ENCODE peak calls at places on chromosomes 13 and 19, in four cellular contexts. One of them, this sample, is unnamed.

GRCh38 chr13:62611343-62611742 is 1195.7 kb upstream of the PCDH20 start:
- DNase-seq in CD4-positive, alpha-beta memory T cell: no peak
- DNase-seq in heart right ventricle: no peak
- DNase-seq in uterus: no peak
- DNase-seq in this sample: no peak

GRCh38 chr19:41997121-41997850 is 3.3 kb upstream of the ATP1A3 start:
- DNase-seq in CD4-positive, alpha-beta memory T cell: no peak
- DNase-seq in heart right ventricle: peak
- DNase-seq in uterus: no peak
- DNase-seq in this sample: no peak

GRCh38 chr13:72565893-72566292 is 161.5 kb downstream of the MZT1 start:
- DNase-seq in CD4-positive, alpha-beta memory T cell: no peak
- DNase-seq in heart right ventricle: no peak
- DNase-seq in uterus: no peak
- DNase-seq in this sample: no peak

GRCh38 chr13:41905600-41906254 is 55.2 kb downstream of the VWA8 start:
- DNase-seq in CD4-positive, alpha-beta memory T cell: no peak
- DNase-seq in heart right ventricle: no peak
- DNase-seq in uterus: no peak
- DNase-seq in this sample: no peak

GRCh38 chr13:111908981-111909380 is 158.0 kb upstream of the SOX1 start:
- DNase-seq in CD4-positive, alpha-beta memory T cell: no peak
- DNase-seq in heart right ventricle: no peak
- DNase-seq in uterus: no peak
- DNase-seq in this sample: no peak

GRCh38 chr13:29464105-29464679 is 131.3 kb downstream of the SLC7A1 start:
- DNase-seq in CD4-positive, alpha-beta memory T cell: no peak
- DNase-seq in heart right ventricle: no peak
- DNase-seq in uterus: no peak
- DNase-seq in this sample: no peak

GRCh38 chr19:19040417-19040816 is 7.0 kb downstream of the ARMC6 start:
- DNase-seq in CD4-positive, alpha-beta memory T cell: no peak
- DNase-seq in heart right ventricle: no peak
- DNase-seq in uterus: peak
- DNase-seq in this sample: peak

GRCh38 chr19:566844-567243 is 5.6 kb upstream of the BSG start:
- DNase-seq in CD4-positive, alpha-beta memory T cell: no peak
- DNase-seq in heart right ventricle: no peak
- DNase-seq in uterus: no peak
- DNase-seq in this sample: no peak

GRCh38 chr13:106010836-106011235 is 524.6 kb downstream of the EFNB2 start:
- DNase-seq in CD4-positive, alpha-beta memory T cell: no peak
- DNase-seq in heart right ventricle: no peak
- DNase-seq in uterus: no peak
- DNase-seq in this sample: no peak

GRCh38 chr13:33174491-33174890 is 111.1 kb downstream of the STARD13 start:
- DNase-seq in CD4-positive, alpha-beta memory T cell: no peak
- DNase-seq in heart right ventricle: no peak
- DNase-seq in uterus: no peak
- DNase-seq in this sample: no peak

GRCh38 chr13:23377603-23378002 is 55.9 kb downstream of the SACS start:
- DNase-seq in CD4-positive, alpha-beta memory T cell: no peak
- DNase-seq in heart right ventricle: no peak
- DNase-seq in uterus: peak
- DNase-seq in this sample: no peak

GRCh38 chr13:80217614-80218456 is 123.1 kb downstream of the SPRY2 start:
- DNase-seq in CD4-positive, alpha-beta memory T cell: no peak
- DNase-seq in heart right ventricle: no peak
- DNase-seq in uterus: no peak
- DNase-seq in this sample: peak

GRCh38 chr19:18259848-18260247 is 14.4 kb downstream of the IQCN start:
- DNase-seq in CD4-positive, alpha-beta memory T cell: no peak
- DNase-seq in heart right ventricle: no peak
- DNase-seq in uterus: peak
- DNase-seq in this sample: no peak

GRCh38 chr13:102017248-102017647 is 384.6 kb downstream of the FGF14 start:
- DNase-seq in CD4-positive, alpha-beta memory T cell: no peak
- DNase-seq in heart right ventricle: no peak
- DNase-seq in uterus: no peak
- DNase-seq in this sample: no peak

GRCh38 chr19:3575260-3575741 is 2.6 kb downstream of the HMG20B start:
- DNase-seq in CD4-positive, alpha-beta memory T cell: no peak
- DNase-seq in heart right ventricle: no peak
- DNase-seq in uterus: no peak
- DNase-seq in this sample: no peak

GRCh38 chr13:43232866-43233265 is 209.5 kb downstream of the DNAJC15 start:
- DNase-seq in CD4-positive, alpha-beta memory T cell: no peak
- DNase-seq in heart right ventricle: no peak
- DNase-seq in uterus: no peak
- DNase-seq in this sample: no peak

GRCh38 chr13:42745655-42746054 is 35.7 kb upstream of the FAM216B start:
- DNase-seq in CD4-positive, alpha-beta memory T cell: no peak
- DNase-seq in heart right ventricle: no peak
- DNase-seq in uterus: no peak
- DNase-seq in this sample: no peak

GRCh38 chr19:46610851-46611770 is 10.0 kb downstream of the CALM3 start:
- DNase-seq in CD4-positive, alpha-beta memory T cell: peak
- DNase-seq in heart right ventricle: no peak
- DNase-seq in uterus: no peak
- DNase-seq in this sample: no peak

GRCh38 chr13:106471957-106472543 is 63.4 kb downstream of the EFNB2 start:
- DNase-seq in CD4-positive, alpha-beta memory T cell: no peak
- DNase-seq in heart right ventricle: no peak
- DNase-seq in uterus: peak
- DNase-seq in this sample: peak

GRCh38 chr13:42740753-42741152 is 40.6 kb upstream of the FAM216B start:
- DNase-seq in CD4-positive, alpha-beta memory T cell: no peak
- DNase-seq in heart right ventricle: peak
- DNase-seq in uterus: peak
- DNase-seq in this sample: no peak

GRCh38 chr19:58311345-58311744 is 6.2 kb downstream of the ERVK3-1 start:
- DNase-seq in CD4-positive, alpha-beta memory T cell: no peak
- DNase-seq in heart right ventricle: no peak
- DNase-seq in uterus: no peak
- DNase-seq in this sample: no peak

GRCh38 chr19:18160792-18161690 is 8.1 kb downstream of the PIK3R2 start:
- DNase-seq in CD4-positive, alpha-beta memory T cell: peak
- DNase-seq in heart right ventricle: peak
- DNase-seq in uterus: peak
- DNase-seq in this sample: no peak

GRCh38 chr13:112894673-112895481 is 74.1 kb upstream of the MCF2L start:
- DNase-seq in CD4-positive, alpha-beta memory T cell: no peak
- DNase-seq in heart right ventricle: no peak
- DNase-seq in uterus: no peak
- DNase-seq in this sample: no peak

GRCh38 chr19:51020988-51021651 is 1.6 kb upstream of the KLK10 start:
- DNase-seq in CD4-positive, alpha-beta memory T cell: no peak
- DNase-seq in heart right ventricle: no peak
- DNase-seq in uterus: no peak
- DNase-seq in this sample: peak

GRCh38 chr19:17041994-17042393 is 15.4 kb upstream of the CPAMD8 start:
- DNase-seq in CD4-positive, alpha-beta memory T cell: no peak
- DNase-seq in heart right ventricle: peak
- DNase-seq in uterus: no peak
- DNase-seq in this sample: no peak
- H3K27ac ChIP-seq in CD4-positive, alpha-beta memory T cell: no peak
- H3K27ac ChIP-seq in heart right ventricle: no peak
- H3K27ac ChIP-seq in uterus: no peak
- H3K27ac ChIP-seq in this sample: no peak

GRCh38 chr19:38512277-38512676 is 78.8 kb downstream of the RYR1 start:
- DNase-seq in CD4-positive, alpha-beta memory T cell: no peak
- DNase-seq in heart right ventricle: no peak
- DNase-seq in uterus: no peak
- DNase-seq in this sample: no peak
- H3K4me3 ChIP-seq in CD4-positive, alpha-beta memory T cell: no peak
- H3K4me3 ChIP-seq in heart right ventricle: no peak
- H3K4me3 ChIP-seq in uterus: no peak
- H3K4me3 ChIP-seq in this sample: no peak

GRCh38 chr13:25752957-25753540 is 298.8 kb downstream of the SHISA2 start:
- DNase-seq in CD4-positive, alpha-beta memory T cell: no peak
- DNase-seq in heart right ventricle: peak
- DNase-seq in uterus: peak
- DNase-seq in this sample: peak
- H3K27ac ChIP-seq in CD4-positive, alpha-beta memory T cell: no peak
- H3K27ac ChIP-seq in heart right ventricle: no peak
- H3K27ac ChIP-seq in uterus: no peak
- H3K27ac ChIP-seq in this sample: no peak

GRCh38 chr13:99425485-99426341 is 75.6 kb upstream of the TM9SF2 start:
- DNase-seq in CD4-positive, alpha-beta memory T cell: peak
- DNase-seq in heart right ventricle: no peak
- DNase-seq in uterus: no peak
- DNase-seq in this sample: no peak

GRCh38 chr13:99419591-99420243 is 81.6 kb upstream of the TM9SF2 start:
- DNase-seq in CD4-positive, alpha-beta memory T cell: no peak
- DNase-seq in heart right ventricle: no peak
- DNase-seq in uterus: no peak
- DNase-seq in this sample: no peak

GRCh38 chr13:99421271-99421670 is 80.0 kb upstream of the TM9SF2 start:
- DNase-seq in CD4-positive, alpha-beta memory T cell: no peak
- DNase-seq in heart right ventricle: no peak
- DNase-seq in uterus: no peak
- DNase-seq in this sample: no peak

GRCh38 chr13:99421758-99422555 is 79.3 kb upstream of the TM9SF2 start:
- DNase-seq in CD4-positive, alpha-beta memory T cell: no peak
- DNase-seq in heart right ventricle: no peak
- DNase-seq in uterus: no peak
- DNase-seq in this sample: no peak

GRCh38 chr13:99422556-99423220 is 78.6 kb upstream of the TM9SF2 start:
- DNase-seq in CD4-positive, alpha-beta memory T cell: no peak
- DNase-seq in heart right ventricle: no peak
- DNase-seq in uterus: no peak
- DNase-seq in this sample: no peak
- H3K4me3 ChIP-seq in CD4-positive, alpha-beta memory T cell: no peak
- H3K4me3 ChIP-seq in heart right ventricle: no peak
- H3K4me3 ChIP-seq in uterus: no peak
- H3K4me3 ChIP-seq in this sample: no peak

GRCh38 chr13:40438022-40438692 is 228.3 kb downstream of the FOXO1 start:
- DNase-seq in CD4-positive, alpha-beta memory T cell: no peak
- DNase-seq in heart right ventricle: no peak
- DNase-seq in uterus: no peak
- DNase-seq in this sample: no peak
- H3K27ac ChIP-seq in CD4-positive, alpha-beta memory T cell: no peak
- H3K27ac ChIP-seq in heart right ventricle: peak
- H3K27ac ChIP-seq in uterus: peak
- H3K27ac ChIP-seq in this sample: no peak

DNA sequence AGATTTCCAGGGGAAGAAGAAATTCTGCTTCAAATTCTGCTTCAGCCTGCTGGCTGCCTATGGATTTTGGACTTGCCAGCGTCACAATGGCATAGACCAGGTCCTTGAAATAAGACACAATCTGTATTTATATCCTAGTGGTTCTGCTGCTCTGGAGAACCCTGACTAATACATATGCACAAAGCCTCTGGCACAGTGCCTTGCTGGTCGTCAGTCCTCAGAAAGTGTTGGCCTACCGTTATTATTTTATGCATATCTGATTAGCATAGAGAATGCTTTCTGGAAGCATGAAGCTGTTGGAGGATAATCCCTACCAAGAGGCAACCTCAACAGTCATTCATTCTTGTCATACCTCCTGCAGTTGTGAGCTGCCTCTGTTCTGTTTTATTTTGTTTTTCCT is 213.8 kb downstream of the B3GLCT start:
- DNase-seq in CD4-positive, alpha-beta memory T cell: no peak
- DNase-seq in heart right ventricle: no peak
- DNase-seq in uterus: no peak
- DNase-seq in this sample: no peak
- H3K4me3 ChIP-seq in CD4-positive, alpha-beta memory T cell: no peak
- H3K4me3 ChIP-seq in heart right ventricle: no peak
- H3K4me3 ChIP-seq in uterus: no peak
- H3K4me3 ChIP-seq in this sample: no peak

GRCh38 chr19:13478576-13478975 is 27.7 kb downstream of the CACNA1A start:
- DNase-seq in CD4-positive, alpha-beta memory T cell: no peak
- DNase-seq in heart right ventricle: no peak
- DNase-seq in uterus: no peak
- DNase-seq in this sample: no peak
- H3K27ac ChIP-seq in CD4-positive, alpha-beta memory T cell: no peak
- H3K27ac ChIP-seq in heart right ventricle: no peak
- H3K27ac ChIP-seq in uterus: no peak
- H3K27ac ChIP-seq in this sample: no peak

GRCh38 chr13:45695198-45695730 is 6.9 kb upstream of the CBY2 start:
- DNase-seq in CD4-positive, alpha-beta memory T cell: no peak
- DNase-seq in heart right ventricle: no peak
- DNase-seq in uterus: no peak
- DNase-seq in this sample: no peak
- H3K4me3 ChIP-seq in CD4-positive, alpha-beta memory T cell: no peak
- H3K4me3 ChIP-seq in heart right ventricle: no peak
- H3K4me3 ChIP-seq in uterus: no peak
- H3K4me3 ChIP-seq in this sample: no peak

GRCh38 chr13:95136638-95137037 is 164.6 kb downstream of the ABCC4 start:
- DNase-seq in CD4-positive, alpha-beta memory T cell: no peak
- DNase-seq in heart right ventricle: no peak
- DNase-seq in uterus: no peak
- DNase-seq in this sample: no peak
- H3K27ac ChIP-seq in CD4-positive, alpha-beta memory T cell: no peak
- H3K27ac ChIP-seq in heart right ventricle: no peak
- H3K27ac ChIP-seq in uterus: no peak
- H3K27ac ChIP-seq in this sample: no peak